ENCODE peak calls at places on chromosomes 16 and 17, in ten cellular contexts. J, G, M, P, Z, E, U, C, X and W are unnamed samples.

GRCh38 chr17:12591336-12591735 is 74.4 kb upstream of the MYOCD start:
- DNase-seq in P (no peak), X (no peak), C (no peak), J (no peak), G (no peak), E (peak; percentile 41), U (no peak), Z (no peak), M (no peak), W (no peak)

GRCh38 chr16:89172171-89172900 is 788 bp downstream of the CDH15 start:
- DNase-seq in P (no peak), U (peak; percentile 57), J (no peak), X (no peak), C (no peak), G (no peak), Z (no peak), E (no peak), M (no peak), W (no peak)

GRCh38 chr16:66580605-66581209 is 1.4 kb downstream of the CMTM2 start:
- DNase-seq in C (no peak), U (no peak), E (no peak), J (no peak), G (no peak), P (peak; percentile 22), Z (peak; percentile 70), X (no peak), M (peak; percentile 80), W (no peak)

GRCh38 chr17:3911271-3912053 is 4.8 kb downstream of the P2RX1 start:
- DNase-seq in G (peak; percentile 66), J (no peak), U (no peak), X (peak; percentile 98), M (no peak), Z (no peak), C (peak; percentile 89), P (no peak), E (peak; percentile 59), W (no peak)

GRCh38 chr16:28140788-28141618 is 70.8 kb downstream of the XPO6 start:
- DNase-seq in X (peak; percentile 80), J (no peak), C (peak; percentile 69), E (no peak), U (no peak), Z (no peak), G (no peak), M (no peak), P (peak; percentile 23), W (no peak)

GRCh38 chr16:89131783-89132182 is 38.1 kb downstream of the ACSF3 start:
- DNase-seq in G (no peak), X (no peak), M (no peak), E (no peak), C (no peak), U (no peak), P (no peak), J (no peak), Z (no peak), W (no peak)

GRCh38 chr16:15886078-15886477 is 2.3 kb downstream of the CEP20 start:
- DNase-seq in Z (no peak), P (peak; percentile 22), C (no peak), M (no peak), J (no peak), G (no peak), U (no peak), X (no peak), E (no peak), W (no peak)

GRCh38 chr16:47565454-47565853 is 104.3 kb downstream of the PHKB start:
- DNase-seq in Z (peak; percentile 77), M (peak; percentile 60), G (peak; percentile 61), P (no peak), U (peak; percentile 90), C (no peak), X (no peak), J (peak; percentile 30), E (no peak), W (no peak)

GRCh38 chr17:83013779-83014117 is 65.7 kb upstream of the METRNL start:
- DNase-seq in J (no peak), U (no peak), P (no peak), Z (no peak), G (no peak), X (no peak), C (no peak), M (no peak), E (no peak), W (no peak)

GRCh38 chr16:30187971-30188561 is 4.7 kb downstream of the CORO1A start:
- DNase-seq in C (no peak), X (no peak), M (no peak), E (peak; percentile 29), U (peak; percentile 49), G (no peak), P (no peak), J (no peak), Z (no peak), W (no peak)

GRCh38 chr16:22139732-22140131 is 22.6 kb upstream of the SDR42E2 start:
- DNase-seq in X (no peak), M (no peak), P (no peak), J (no peak), Z (no peak), U (no peak), G (no peak), C (no peak), E (no peak), W (no peak)

GRCh38 chr17:28760561-28760960 is 16.8 kb downstream of the TRAF4 start:
- DNase-seq in U (no peak), G (no peak), X (no peak), P (peak; percentile 48), E (peak; percentile 41), J (no peak), M (no peak), Z (no peak), C (no peak), W (no peak)

GRCh38 chr17:10844667-10845387 is 6.9 kb upstream of the PIRT start:
- DNase-seq in C (peak; percentile 87), P (no peak), X (peak; percentile 70), E (peak; percentile 90), J (peak; percentile 56), U (peak; percentile 84), G (peak; percentile 70), M (peak; percentile 71), Z (peak; percentile 71), W (no peak)

GRCh38 chr16:86431540-86431939 is 78.8 kb upstream of the FOXF1 start:
- DNase-seq in X (no peak), J (no peak), Z (no peak), G (no peak), P (no peak), U (no peak), M (no peak), C (no peak), E (no peak), W (no peak)

GRCh38 chr17:65103431-65103830 is 33.7 kb upstream of the RGS9 start:
- DNase-seq in E (no peak), G (no peak), M (no peak), Z (no peak), J (no peak), C (no peak), X (no peak), P (no peak), U (no peak), W (no peak)

GRCh38 chr16:16882766-16883165 is 503.8 kb downstream of the NPIPA7 start:
- DNase-seq in P (no peak), U (no peak), J (no peak), M (no peak), Z (no peak), X (no peak), E (no peak), C (no peak), G (no peak), W (no peak)

GRCh38 chr16:14347706-14348105 is 276.6 kb downstream of the MRTFB start:
- DNase-seq in C (no peak), X (no peak), U (no peak), M (no peak), P (peak; percentile 19), J (no peak), E (no peak), Z (no peak), G (peak; percentile 71), W (no peak)

GRCh38 chr16:80631581-80631980 is 90.8 kb downstream of the DYNLRB2 start:
- DNase-seq in J (no peak), C (no peak), E (no peak), G (no peak), Z (no peak), X (no peak), U (no peak), P (no peak), M (no peak), W (no peak)
- TF ChIP-seq CTCF in J (no peak), C (no peak), E (no peak), G (no peak), Z (no peak), X (no peak), U (no peak), P (no peak), M (no peak), W (no peak)

GRCh38 chr17:81683584-81684441 is at the start of the genes ARL16 and HGS:
- DNase-seq in C (peak; percentile 100), G (peak; percentile 97), U (peak; percentile 99), P (peak; percentile 95), M (peak; percentile 99), J (peak; percentile 100), X (peak; percentile 100), E (peak; percentile 99), Z (peak; percentile 99), W (peak; percentile 99)
- TF ChIP-seq CTCF in C (no peak), G (no peak), U (no peak), P (no peak), M (no peak), J (no peak), X (no peak), E (no peak), Z (no peak), W (no peak)

GRCh38 chr16:85419503-85420408 is 193.4 kb upstream of the GSE1 start:
- DNase-seq in C (no peak), P (no peak), X (no peak), E (no peak), Z (no peak), J (no peak), U (peak; percentile 41), G (no peak), M (no peak), W (peak; percentile 58)

GRCh38 chr16:85421338-85422123 is 191.6 kb upstream of the GSE1 start:
- DNase-seq in Z (no peak), P (no peak), G (no peak), X (no peak), U (peak; percentile 55), E (no peak), M (no peak), C (no peak), J (no peak), W (peak; percentile 66)

GRCh38 chr16:85417156-85417860 is 195.8 kb upstream of the GSE1 start:
- DNase-seq in J (no peak), X (peak; percentile 20), C (no peak), P (no peak), E (no peak), M (no peak), U (peak; percentile 40), G (no peak), Z (no peak), W (peak; percentile 75)

GRCh38 chr16:85420501-85421337 is 192.4 kb upstream of the GSE1 start:
- DNase-seq in Z (peak; percentile 57), C (peak; percentile 95), G (peak; percentile 44), X (peak; percentile 77), J (peak; percentile 30), P (no peak), E (peak; percentile 78), M (peak; percentile 25), U (peak; percentile 85), W (peak; percentile 82)

GRCh38 chr16:85418978-85419491 is 194.1 kb upstream of the GSE1 start:
- DNase-seq in X (no peak), U (peak; percentile 32), J (no peak), G (no peak), P (no peak), C (no peak), M (no peak), E (no peak), Z (no peak), W (peak; percentile 61)
- TF ChIP-seq CTCF in X (peak; percentile 32), U (no peak), J (no peak), G (no peak), P (no peak), C (no peak), M (no peak), E (peak; percentile 52), Z (no peak), W (peak; percentile 27)

GRCh38 chr17:55601874-55602364 is 90.7 kb upstream of the SMIM36 start:
- DNase-seq in M (peak; percentile 87), P (no peak), U (no peak), J (peak; percentile 69), Z (peak; percentile 77), C (peak; percentile 45), X (peak; percentile 26), E (peak; percentile 76), G (no peak), W (no peak)
- TF ChIP-seq CTCF in M (peak; percentile 92), P (peak; percentile 64), U (peak; percentile 49), J (peak; percentile 71), Z (peak; percentile 85), C (peak; percentile 61), X (peak; percentile 78), E (peak; percentile 78), G (peak; percentile 44), W (peak; percentile 79)